ENCODE peak calls at places on chromosome 13, in five cellular contexts. T is vagina, U is fibroblast of lung, S is astrocyte of the spinal cord, M is GM06990. R is an unnamed sample.

GRCh38 chr13:41463823-41464602 is 6.7 kb downstream of the RGCC start:
- DNase-seq in T (no peak), U (no peak), S (no peak), M (peak), R (no peak)

GRCh38 chr13:77980592-77980991 is 62.0 kb upstream of the EDNRB start:
- DNase-seq in T (no peak), U (peak), S (peak), M (no peak), R (peak)

GRCh38 chr13:76764916-76765315 is 121.3 kb downstream of the KCTD12 start:
- DNase-seq in T (no peak), U (no peak), S (no peak), M (no peak), R (no peak)

GRCh38 chr13:87919956-87920355 is 248.8 kb downstream of the SLITRK5 start:
- DNase-seq in T (no peak), U (no peak), S (no peak), M (no peak), R (no peak)

GRCh38 chr13:51811046-51811445 is 7.1 kb upstream of the DHRS12 start:
- DNase-seq in T (no peak), U (no peak), S (no peak), M (no peak), R (no peak)

GRCh38 chr13:21124853-21125252 is 51.5 kb downstream of the SKA3 start:
- DNase-seq in T (no peak), U (peak), S (peak), M (no peak), R (no peak)

GRCh38 chr13:38943231-38943630 is 47.4 kb downstream of the STOML3 start:
- DNase-seq in T (no peak), U (no peak), S (no peak), M (no peak), R (no peak)

GRCh38 chr13:94210826-94211225 is 268.7 kb downstream of the DCT start:
- DNase-seq in T (no peak), U (no peak), S (no peak), M (no peak), R (no peak)

GRCh38 chr13:91359566-91359965 is 12.1 kb downstream of the MIR17HG start:
- DNase-seq in T (no peak), U (no peak), S (no peak), M (no peak), R (no peak)

GRCh38 chr13:113887700-113888201 is 23.9 kb upstream of the GAS6 start:
- DNase-seq in T (no peak), U (peak), S (peak), M (no peak), R (no peak)

GRCh38 chr13:86002921-86003488 is 203.8 kb upstream of the SLITRK6 start:
- DNase-seq in T (no peak), U (no peak), S (no peak), M (no peak), R (no peak)

DNA sequence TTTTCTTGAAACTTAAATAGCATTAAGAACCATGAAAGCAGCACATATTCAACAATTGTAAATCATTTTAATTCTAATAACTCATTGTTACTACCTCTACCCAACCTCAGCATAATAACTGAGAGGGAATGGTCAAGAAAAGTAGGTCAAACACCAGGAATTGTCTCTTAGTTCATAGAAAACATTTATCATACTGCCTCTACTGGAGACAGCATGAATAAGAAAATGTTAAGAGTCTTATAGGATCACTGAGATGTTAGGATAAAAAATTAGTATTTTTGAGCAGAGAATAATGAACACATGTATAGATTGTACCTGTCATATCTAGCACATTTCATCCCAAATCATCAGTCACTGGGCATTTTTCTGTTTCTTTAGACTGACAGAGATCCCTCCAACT is 515.3 kb downstream of the PCDH9 start:
- DNase-seq in T (no peak), U (no peak), S (no peak), M (no peak), R (no peak)
- TF ChIP-seq CTCF in T (no peak), U (no peak), S (peak), M (no peak), R (peak)

GRCh38 chr13:109764474-109765292 is 21.7 kb downstream of the IRS2 start:
- DNase-seq in T (no peak), U (peak), S (peak), M (no peak), R (peak)
- TF ChIP-seq CTCF in T (no peak), U (no peak), S (peak), M (peak), R (peak)

GRCh38 chr13:111537843-111538499 is 217.5 kb downstream of the TEX29 start:
- DNase-seq in T (no peak), U (no peak), S (no peak), M (no peak), R (no peak)

GRCh38 chr13:111541345-111541744 is 220.9 kb downstream of the TEX29 start:
- DNase-seq in T (no peak), U (no peak), S (no peak), M (no peak), R (no peak)

GRCh38 chr13:111540486-111540885 is 220.0 kb downstream of the TEX29 start:
- DNase-seq in T (no peak), U (no peak), S (no peak), M (no peak), R (no peak)

GRCh38 chr13:111539252-111539651 is 218.8 kb downstream of the TEX29 start:
- DNase-seq in T (no peak), U (no peak), S (no peak), M (no peak), R (no peak)

DNA sequence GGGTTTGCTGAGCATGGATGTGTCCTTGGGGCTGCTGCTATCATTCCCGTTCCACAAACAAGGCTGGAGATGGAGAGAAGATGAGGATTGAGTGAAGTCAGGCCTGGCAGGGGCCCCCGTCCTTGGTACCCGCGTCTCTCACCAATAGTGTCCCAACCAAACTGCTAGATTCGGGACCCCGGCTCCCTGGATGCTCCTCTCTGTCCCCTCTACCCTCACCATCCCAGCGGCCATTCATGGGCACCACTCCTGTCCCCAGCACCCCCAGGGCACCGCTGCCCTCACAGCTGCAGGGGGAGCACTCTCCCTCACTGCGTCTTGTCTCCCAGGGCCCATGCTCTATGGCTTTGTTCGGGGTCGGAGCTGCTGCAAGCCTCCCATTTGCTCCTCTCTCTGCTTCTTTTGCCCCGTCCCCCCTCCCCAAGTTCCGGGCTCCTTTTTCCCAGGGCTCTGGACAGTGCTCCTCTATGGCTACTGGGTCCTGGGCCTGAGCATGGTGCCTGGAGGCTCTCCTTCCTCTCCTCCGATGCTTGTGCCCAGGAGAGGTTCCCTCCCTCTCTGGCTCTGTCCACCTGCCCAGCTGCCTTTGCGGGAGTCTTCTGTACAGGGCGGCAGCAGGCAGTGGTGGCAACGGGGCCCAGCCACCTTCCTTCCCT is 219.5 kb downstream of the TEX29 start:
- DNase-seq in T (no peak), U (no peak), S (no peak), M (no peak), R (no peak)
- TF ChIP-seq CTCF in T (no peak), U (no peak), S (no peak), M (no peak), R (no peak)

GRCh38 chr13:111914241-111915103 is 152.5 kb upstream of the SOX1 start:
- DNase-seq in T (peak), U (no peak), S (no peak), M (no peak), R (no peak)
- TF ChIP-seq CTCF in T (no peak), U (no peak), S (no peak), M (no peak), R (no peak)

GRCh38 chr13:31175847-31176536 is 14.3 kb upstream of the HSPH1 start:
- DNase-seq in T (no peak), U (no peak), S (no peak), M (no peak), R (no peak)
- TF ChIP-seq CTCF in T (no peak), U (no peak), S (no peak), M (no peak), R (no peak)

DNA sequence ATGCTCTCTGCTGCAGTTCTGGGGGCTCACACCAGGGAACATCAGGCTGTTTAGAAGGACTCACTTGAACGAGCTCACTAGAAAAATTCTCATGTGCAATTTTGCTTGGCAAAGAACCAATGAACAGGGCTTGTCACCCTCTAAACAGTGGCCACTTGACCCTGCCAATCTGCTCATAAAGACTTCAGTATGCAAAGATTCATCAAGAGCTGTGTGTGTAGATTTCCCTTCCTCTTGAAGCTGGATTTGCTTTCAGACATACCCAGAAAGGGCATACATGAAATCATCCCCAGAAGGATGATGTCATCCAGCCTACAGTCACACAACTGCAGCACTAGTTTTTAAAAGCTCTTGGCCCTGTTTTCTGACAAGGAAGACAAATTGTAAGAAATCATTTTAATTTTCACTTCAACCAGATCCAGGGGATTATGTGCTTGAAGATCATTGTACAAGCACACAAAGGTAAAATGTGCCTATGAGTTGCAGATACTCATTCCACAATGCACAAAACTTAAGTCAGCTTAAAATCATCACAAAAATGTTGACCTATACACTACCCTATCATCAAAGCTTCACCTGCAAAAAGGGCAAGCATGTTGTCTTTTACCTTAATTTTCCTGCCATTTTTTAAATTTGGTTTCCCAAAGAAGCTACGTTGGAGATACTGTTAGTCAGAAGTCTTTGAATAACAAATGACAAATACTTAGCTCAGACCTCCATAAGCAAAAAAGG is 5.2 kb upstream of the STK24 start:
- DNase-seq in T (peak), U (peak), S (peak), M (no peak), R (peak)
- TF ChIP-seq CTCF in T (no peak), U (no peak), S (no peak), M (no peak), R (no peak)

GRCh38 chr13:72295173-72295572 is 428.2 kb upstream of the DACH1 start:
- DNase-seq in T (no peak), U (peak), S (peak), M (no peak), R (no peak)

GRCh38 chr13:72293206-72293605 is 426.2 kb upstream of the DACH1 start:
- DNase-seq in T (no peak), U (peak), S (no peak), M (no peak), R (no peak)

GRCh38 chr13:72296246-72296645 is 429.2 kb upstream of the DACH1 start:
- DNase-seq in T (no peak), U (no peak), S (no peak), M (no peak), R (no peak)

GRCh38 chr13:72290962-72291681 is 424.1 kb upstream of the DACH1 start:
- DNase-seq in T (no peak), U (peak), S (peak), M (no peak), R (peak)
- TF ChIP-seq CTCF in T (no peak), U (no peak), S (peak), M (no peak), R (no peak)

GRCh38 chr13:98350746-98351330 is 173.8 kb upstream of the RNF113B start:
- DNase-seq in T (no peak), U (no peak), S (no peak), M (no peak), R (no peak)

GRCh38 chr13:98352226-98352625 is 175.2 kb upstream of the RNF113B start:
- DNase-seq in T (no peak), U (no peak), S (no peak), M (no peak), R (no peak)

GRCh38 chr13:98351636-98352035 is 174.6 kb upstream of the RNF113B start:
- DNase-seq in T (no peak), U (no peak), S (no peak), M (no peak), R (no peak)

GRCh38 chr13:98348476-98348875 is 171.4 kb upstream of the RNF113B start:
- DNase-seq in T (no peak), U (no peak), S (no peak), M (no peak), R (no peak)

GRCh38 chr13:98349731-98350305 is 172.7 kb upstream of the RNF113B start:
- DNase-seq in T (no peak), U (no peak), S (no peak), M (no peak), R (no peak)
- TF ChIP-seq CTCF in T (no peak), U (no peak), S (peak), M (peak), R (no peak)

GRCh38 chr13:46593403-46593802 is 40.4 kb downstream of the LRCH1 start:
- DNase-seq in T (no peak), U (no peak), S (no peak), M (no peak), R (no peak)
- TF ChIP-seq CTCF in T (no peak), U (no peak), S (no peak), M (no peak), R (no peak)